ENCODE peak calls at places on chromosomes 6 and 20, in ten cellular contexts. J is fibroblast of lung, D is right lobe of liver, K is Peyer's patch, N is tibial artery, Q is body of pancreas, L is Panc1, I is prostate gland, V is GM12878, S is aorta. U is an unnamed sample.

GRCh38 chr6:18680842-18681241 is 293.7 kb downstream of the RNF144B start:
- DNase-seq in J (no peak), V (no peak), K (no peak), L (no peak), S (no peak), N (no peak), D (no peak), I (no peak), Q (no peak), U (no peak)

GRCh38 chr6:116278853-116279231 is 888 bp downstream of the TSPYL1 start:
- DNase-seq in L (no peak), D (peak; percentile 69), J (no peak), V (no peak), I (peak; percentile 57), N (peak; percentile 79), S (peak; percentile 69), Q (peak; percentile 73), K (no peak), U (peak; percentile 80)

GRCh38 chr6:34359438-34360158 is 32.9 kb downstream of the NUDT3 start:
- DNase-seq in S (no peak), D (no peak), K (no peak), N (no peak), I (peak; percentile 5), L (no peak), J (peak; percentile 81), Q (no peak), V (no peak), U (no peak)

GRCh38 chr20:60113771-60114170 is 155.5 kb downstream of the CDH26 start:
- DNase-seq in K (no peak), L (no peak), D (no peak), J (no peak), V (no peak), N (no peak), I (no peak), S (no peak), Q (no peak), U (no peak)

GRCh38 chr20:23655551-23656211 is 17.9 kb upstream of the CST3 start:
- DNase-seq in L (no peak), Q (peak; percentile 64), N (peak; percentile 85), V (no peak), K (no peak), I (no peak), S (peak; percentile 90), D (peak; percentile 68), J (no peak), U (peak; percentile 50)

GRCh38 chr6:170345662-170346061 is 39.1 kb downstream of the FAM120B start:
- DNase-seq in J (peak; percentile 30), S (no peak), Q (no peak), K (no peak), N (no peak), V (peak; percentile 17), I (no peak), L (no peak), D (no peak), U (no peak)

GRCh38 chr6:79391511-79391910 is 145.7 kb downstream of the LCA5 start:
- DNase-seq in I (no peak), J (no peak), D (no peak), K (no peak), Q (no peak), V (no peak), L (no peak), S (no peak), N (no peak), U (no peak)

GRCh38 chr6:74867286-74867685 is 338.6 kb downstream of the COL12A1 start:
- DNase-seq in S (no peak), D (no peak), V (no peak), K (no peak), J (peak; percentile 48), L (no peak), I (no peak), Q (no peak), N (no peak), U (no peak)

GRCh38 chr6:126091507-126091906 is 105.2 kb downstream of the TRMT11 start:
- DNase-seq in Q (no peak), L (no peak), D (no peak), I (no peak), S (no peak), K (no peak), J (peak; percentile 8), V (no peak), N (no peak), U (no peak)

GRCh38 chr6:444653-445275 is 53.2 kb downstream of the IRF4 start:
- DNase-seq in D (no peak), V (no peak), S (no peak), I (no peak), K (no peak), N (peak; percentile 12), J (no peak), Q (no peak), L (no peak), U (no peak)

GRCh38 chr20:62372042-62372993 is 5.2 kb upstream of the LAMA5 start:
- DNase-seq in S (no peak), Q (no peak), K (no peak), V (no peak), L (no peak), I (no peak), N (peak; percentile 87), D (no peak), J (no peak), U (no peak)
- H3K4me1 ChIP-seq in S (no peaks in the 10 kb centered on the region), Q (peaks cover 62% of the 10 kb centered on the region), K (peaks cover 24% of the 10 kb centered on the region), V (peaks cover 5% of the 10 kb centered on the region), L (peaks cover 84% of the 10 kb centered on the region), I (peaks cover 34% of the 10 kb centered on the region), N (peaks cover 92% of the 10 kb centered on the region), D (no peaks in the 10 kb centered on the region), J (peaks cover 59% of the 10 kb centered on the region), U (peaks cover 77% of the 10 kb centered on the region)

GRCh38 chr6:56659721-56660373 is 17.2 kb upstream of the DST start:
- DNase-seq in V (peak; percentile 64), I (no peak), K (no peak), Q (no peak), J (no peak), S (no peak), D (no peak), N (no peak), L (no peak), U (no peak)
- H3K4me1 ChIP-seq in V (peaks cover 22% of the 10 kb centered on the region), I (no peaks in the 10 kb centered on the region), K (no peaks in the 10 kb centered on the region), Q (peaks cover 9% of the 10 kb centered on the region), J (peaks cover 3% of the 10 kb centered on the region), S (no peaks in the 10 kb centered on the region), D (no peaks in the 10 kb centered on the region), N (peaks cover 8% of the 10 kb centered on the region), L (peaks cover 7% of the 10 kb centered on the region), U (no peaks in the 10 kb centered on the region)

GRCh38 chr20:57316795-57317201 is 12.8 kb upstream of the SPO11 start:
- DNase-seq in J (no peak), N (no peak), L (no peak), V (no peak), S (no peak), I (no peak), Q (no peak), D (no peak), K (no peak), U (no peak)

GRCh38 chr20:57315083-57315963 is 14.3 kb upstream of the SPO11 start:
- DNase-seq in K (no peak), L (no peak), N (no peak), Q (no peak), I (no peak), V (no peak), J (no peak), S (no peak), D (no peak), U (no peak)

GRCh38 chr20:57317316-57317788 is 12.3 kb upstream of the SPO11 start:
- DNase-seq in J (no peak), Q (no peak), K (no peak), D (no peak), I (no peak), S (no peak), N (no peak), V (no peak), L (no peak), U (no peak)

GRCh38 chr20:57317789-57318371 is 11.7 kb upstream of the SPO11 start:
- DNase-seq in J (no peak), S (no peak), K (no peak), D (no peak), L (no peak), Q (no peak), I (no peak), V (no peak), N (no peak), U (no peak)

GRCh38 chr20:57315964-57316480 is 13.6 kb upstream of the SPO11 start:
- DNase-seq in Q (no peak), K (no peak), I (no peak), L (no peak), N (no peak), D (no peak), J (no peak), V (no peak), S (no peak), U (no peak)
- H3K4me1 ChIP-seq in Q (no peaks in the 10 kb centered on the region), K (no peaks in the 10 kb centered on the region), I (no peaks in the 10 kb centered on the region), L (no peaks in the 10 kb centered on the region), N (no peaks in the 10 kb centered on the region), D (no peaks in the 10 kb centered on the region), J (no peaks in the 10 kb centered on the region), V (no peaks in the 10 kb centered on the region), S (no peaks in the 10 kb centered on the region), U (no peaks in the 10 kb centered on the region)

DNA sequence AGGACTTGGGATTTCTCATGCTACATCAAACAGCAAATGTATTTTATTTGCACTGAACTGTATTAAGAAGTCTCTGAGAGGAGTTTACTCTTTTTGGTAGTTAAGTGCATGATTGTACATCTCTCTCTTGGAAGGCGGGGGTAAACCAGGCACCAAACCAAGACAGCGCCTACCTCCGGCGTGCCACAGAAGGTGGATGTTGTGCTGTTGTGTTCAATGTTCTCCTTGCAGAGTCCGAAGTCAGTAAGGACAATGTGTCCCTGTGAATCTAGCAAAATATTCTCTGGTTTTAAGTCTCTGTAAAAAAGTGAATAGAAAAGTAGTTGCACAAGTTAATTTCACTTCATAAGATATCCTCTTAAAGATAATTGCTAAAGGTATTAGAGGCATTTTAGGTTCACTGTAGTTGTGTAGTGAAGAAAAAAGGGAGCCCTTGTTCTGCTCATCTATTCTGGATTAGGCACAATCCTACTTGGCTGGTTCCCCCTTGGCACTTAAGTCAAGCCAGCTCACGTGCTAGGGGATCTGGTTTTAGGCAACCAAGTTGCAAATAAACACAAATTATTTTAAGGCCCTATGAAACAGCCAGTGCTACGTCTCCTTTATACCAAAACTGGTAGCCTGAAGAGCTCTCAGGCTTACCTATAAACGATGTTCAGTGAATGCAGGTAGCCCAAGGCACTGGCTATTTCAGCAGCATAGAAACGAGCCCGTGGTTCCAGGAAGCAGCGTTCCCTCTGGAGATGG is 119.8 kb upstream of the SLC2A12 start:
- DNase-seq in N (no peak), D (no peak), L (no peak), I (no peak), K (no peak), J (no peak), V (no peak), Q (no peak), S (no peak), U (no peak)
- H3K4me1 ChIP-seq in N (peaks cover 10% of the 10 kb centered on the region), D (no peaks in the 10 kb centered on the region), L (peaks cover 8% of the 10 kb centered on the region), I (no peaks in the 10 kb centered on the region), K (no peaks in the 10 kb centered on the region), J (peaks cover 4% of the 10 kb centered on the region), V (peaks cover 5% of the 10 kb centered on the region), Q (peaks cover 52% of the 10 kb centered on the region), S (no peaks in the 10 kb centered on the region), U (peaks cover 27% of the 10 kb centered on the region)